ENCODE peak calls at places on chromosome 2, in six cellular contexts. M, D, U, C, T and V are unnamed samples.

GRCh38 chr2:229636568-229636967 is 77.8 kb downstream of the DNER start:
- DNase-seq in M (peak; percentile 14), D (no peak), U (no peak), C (no peak), T (peak; percentile 6), V (no peak)

GRCh38 chr2:28716265-28716865 is 35.3 kb upstream of the PPP1CB start:
- DNase-seq in M (peak; percentile 95), D (peak; percentile 93), U (peak; percentile 91), C (peak; percentile 98), T (peak; percentile 64), V (peak; percentile 46)

GRCh38 chr2:25286025-25286400 is 55.7 kb downstream of the DNMT3A start:
- DNase-seq in M (no peak), D (no peak), U (no peak), C (no peak), T (no peak), V (no peak)

GRCh38 chr2:207891222-207891844 is 121.6 kb upstream of the FZD5 start:
- DNase-seq in M (no peak), D (no peak), U (no peak), C (no peak), T (no peak), V (no peak)

GRCh38 chr2:5250482-5250881 is 441.7 kb upstream of the SOX11 start:
- DNase-seq in M (no peak), D (peak; percentile 25), U (peak; percentile 12), C (no peak), T (no peak), V (no peak)

GRCh38 chr2:216849987-216850386 is 9.9 kb downstream of the TNP1 start:
- DNase-seq in M (peak; percentile 83), D (peak; percentile 49), U (peak; percentile 27), C (no peak), T (no peak), V (no peak)

GRCh38 chr2:219362072-219362471 is 25.6 kb downstream of the DNPEP start:
- DNase-seq in M (no peak), D (no peak), U (no peak), C (no peak), T (no peak), V (no peak)

GRCh38 chr2:128715360-128715759 is 396.7 kb upstream of the HS6ST1 start:
- DNase-seq in M (no peak), D (no peak), U (no peak), C (no peak), T (no peak), V (no peak)

GRCh38 chr2:239790721-239791120 is 234.4 kb downstream of the NDUFA10 start:
- DNase-seq in M (no peak), D (no peak), U (no peak), C (no peak), T (no peak), V (no peak)

GRCh38 chr2:205748660-205749059 is 66.4 kb downstream of the NRP2 start:
- DNase-seq in M (peak; percentile 96), D (peak; percentile 80), U (peak; percentile 70), C (peak; percentile 41), T (no peak), V (peak; percentile 92)

GRCh38 chr2:195533771-195534642 is 123.0 kb upstream of the SLC39A10 start:
- DNase-seq in M (peak; percentile 84), D (peak; percentile 96), U (peak; percentile 95), C (peak; percentile 94), T (peak; percentile 61), V (peak; percentile 25)

GRCh38 chr2:100376836-100377235 is 40.6 kb downstream of the CHST10 start:
- DNase-seq in M (no peak), D (no peak), U (no peak), C (no peak), T (no peak), V (no peak)

GRCh38 chr2:127096718-127097470 is 10.1 kb downstream of the BIN1 start:
- DNase-seq in M (no peak), D (no peak), U (no peak), C (no peak), T (no peak), V (no peak)

GRCh38 chr2:68936462-68936861 is 16.2 kb downstream of the GKN2 start:
- DNase-seq in M (peak; percentile 94), D (peak; percentile 76), U (peak; percentile 65), C (peak; percentile 82), T (no peak), V (peak; percentile 56)

GRCh38 chr2:86477349-86477748 is 36.2 kb downstream of the KDM3A start:
- DNase-seq in M (peak; percentile 8), D (peak; percentile 57), U (peak; percentile 49), C (peak; percentile 60), T (no peak), V (no peak)

GRCh38 chr2:57614988-57615387 is 431.6 kb upstream of the VRK2 start:
- DNase-seq in M (no peak), D (no peak), U (no peak), C (no peak), T (no peak), V (no peak)

GRCh38 chr2:109549016-109549595 is 64.7 kb downstream of the SEPTIN10 start:
- DNase-seq in M (no peak), D (peak; percentile 36), U (peak; percentile 29), C (no peak), T (no peak), V (no peak)

GRCh38 chr2:136257893-136258292 is 139.9 kb upstream of the CXCR4 start:
- DNase-seq in M (no peak), D (no peak), U (no peak), C (no peak), T (no peak), V (no peak)

GRCh38 chr2:3743951-3744555 is 40.7 kb downstream of the DCDC2C start:
- DNase-seq in M (no peak), D (no peak), U (no peak), C (no peak), T (no peak), V (no peak)

GRCh38 chr2:120631241-120631640 is 104.4 kb upstream of the GLI2 start:
- DNase-seq in M (no peak), D (no peak), U (no peak), C (no peak), T (no peak), V (no peak)

DNA sequence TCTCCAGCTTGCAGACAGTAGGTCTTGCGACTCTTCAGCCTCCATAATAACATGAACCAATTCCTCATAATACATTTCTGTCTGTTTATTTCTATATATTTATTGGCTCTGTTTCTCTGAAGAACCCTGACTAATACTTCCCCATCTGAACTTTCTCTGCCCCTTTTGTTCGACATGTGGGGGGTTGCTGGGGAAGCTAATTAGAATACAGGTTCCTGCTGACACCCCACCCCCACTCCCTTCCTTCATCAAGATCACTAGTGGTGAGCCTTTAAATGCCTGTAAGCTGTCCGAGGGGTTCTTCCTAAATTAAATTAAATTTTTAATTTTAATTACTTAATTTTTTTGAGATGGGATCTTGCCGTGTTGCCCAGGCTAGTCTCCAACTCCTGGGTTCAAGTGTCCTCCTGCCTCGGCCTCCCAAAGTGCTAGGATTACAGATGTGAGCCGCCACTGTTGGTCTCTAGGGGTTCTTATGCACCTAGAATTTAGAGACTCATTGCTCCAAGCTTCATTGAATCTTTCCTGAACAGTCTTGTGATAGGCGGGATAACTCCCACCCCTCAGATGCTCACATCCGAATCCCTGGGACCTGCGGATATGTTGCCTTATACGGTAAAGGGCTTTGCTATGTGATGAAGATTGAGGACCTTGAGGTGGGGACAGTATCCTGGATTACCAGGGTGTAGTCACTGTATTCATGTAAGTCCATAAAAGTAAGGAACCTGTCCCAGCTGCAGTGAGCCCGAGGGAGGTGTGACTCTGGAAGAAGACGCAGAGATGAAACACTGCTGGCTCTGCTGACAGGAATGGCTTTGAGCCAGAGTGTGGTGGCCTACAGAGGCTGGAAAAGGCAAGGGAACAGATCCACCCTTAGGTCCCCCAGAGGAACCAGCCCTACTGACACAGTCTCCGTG is 26.2 kb downstream of the HPCAL1 start:
- DNase-seq in M (no peak), D (no peak), U (no peak), C (no peak), T (no peak), V (no peak)
- H3K4me3 ChIP-seq in M (no peak overlapping the region), D (no peak overlapping the region), U (no peak overlapping the region), C (no peak overlapping the region), T (no peak overlapping the region), V (no peak overlapping the region)

GRCh38 chr2:163370169-163370886 is 365.5 kb downstream of the FIGN start:
- DNase-seq in M (peak; percentile 60), D (peak; percentile 30), U (peak; percentile 11), C (no peak), T (no peak), V (no peak)

GRCh38 chr2:163374282-163374681 is 361.5 kb downstream of the FIGN start:
- DNase-seq in M (no peak), D (no peak), U (no peak), C (no peak), T (no peak), V (no peak)

GRCh38 chr2:163373481-163373880 is 362.3 kb downstream of the FIGN start:
- DNase-seq in M (no peak), D (no peak), U (no peak), C (no peak), T (no peak), V (no peak)

GRCh38 chr2:163375070-163375469 is 360.7 kb downstream of the FIGN start:
- DNase-seq in M (no peak), D (no peak), U (no peak), C (no peak), T (no peak), V (no peak)

DNA sequence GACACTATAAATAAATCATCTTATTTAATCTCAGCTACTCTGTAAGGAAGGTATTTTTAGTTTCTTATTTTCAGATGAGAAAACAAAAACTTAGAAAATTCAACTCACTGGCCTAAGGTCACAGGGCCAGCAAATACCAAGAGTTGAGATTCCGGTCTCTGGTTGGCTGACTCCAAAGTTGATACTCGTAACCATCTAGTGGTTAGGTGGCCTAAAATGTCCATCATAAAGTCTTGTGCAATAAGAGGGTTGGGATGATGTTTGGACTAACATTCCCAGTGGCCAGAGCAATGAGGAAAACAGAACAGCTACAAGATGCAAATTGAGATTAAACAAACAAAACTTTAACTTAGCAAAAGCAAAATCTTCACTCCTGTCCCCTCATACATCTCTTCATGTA is 360.3 kb downstream of the FIGN start:
- DNase-seq in M (no peak), D (no peak), U (no peak), C (no peak), T (no peak), V (no peak)
- H3K9ac ChIP-seq in M (no peak overlapping the region), D (no peak overlapping the region), U (no peak overlapping the region), C (no peak overlapping the region), T (no peak overlapping the region), V (no peak overlapping the region)

DNA sequence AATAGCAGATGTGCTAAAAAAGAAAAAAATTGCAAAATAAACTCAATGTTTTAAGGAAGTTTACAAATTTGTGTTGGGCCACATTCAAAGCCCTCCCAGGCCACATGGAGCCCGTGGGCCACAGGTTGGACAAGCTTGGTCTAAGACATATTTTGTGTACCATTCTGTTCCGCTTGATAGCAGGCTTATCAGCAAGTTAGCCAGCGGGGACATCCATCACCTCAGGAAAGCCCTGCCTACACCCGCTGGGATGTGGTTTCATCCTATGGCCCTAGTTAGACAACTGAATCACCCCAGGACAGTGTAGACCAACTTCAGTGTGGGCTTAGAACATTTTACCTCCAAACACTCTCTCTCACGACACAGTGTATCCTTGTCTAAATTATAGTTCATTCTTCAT is 32.6 kb downstream of the CD8B2 start:
- DNase-seq in M (no peak), D (no peak), U (no peak), C (no peak), T (no peak), V (no peak)
- H2AFZ ChIP-seq in M (no peak overlapping the region), D (no peak overlapping the region), U (no peak overlapping the region), C (no peak overlapping the region), T (no peak overlapping the region), V (no peak overlapping the region)

GRCh38 chr2:113822087-113822805 is 65.8 kb upstream of the SLC35F5 start:
- DNase-seq in M (no peak), D (no peak), U (no peak), C (peak; percentile 17), T (no peak), V (no peak)

GRCh38 chr2:113823729-113824595 is 65.9 kb upstream of the ACTR3 start:
- DNase-seq in M (no peak), D (no peak), U (no peak), C (no peak), T (no peak), V (no peak)

GRCh38 chr2:113818382-113818951 is 62.0 kb upstream of the SLC35F5 start:
- DNase-seq in M (peak; percentile 84), D (peak; percentile 100), U (peak; percentile 99), C (peak; percentile 100), T (peak; percentile 83), V (no peak)
- H3K4me3 ChIP-seq in M (no peak overlapping the region), D (peak overlapping the region; percentile 24), U (no peak overlapping the region), C (peak overlapping the region; percentile 1), T (peak overlapping the region; percentile 15), V (no peak overlapping the region)